ENCODE peak calls at places on chromosomes 7 and 10, in ten cellular contexts. R is fibroblast of mammary gland, P is suprapubic skin, S is heart left ventricle, M is HL-60, W is cardiac muscle cell, Y is A549, V is GM10248, E is progenitor cell of endocrine pancreas, D is foreskin fibroblast. G is an unnamed sample.

GRCh38 chr10:95447733-95448132 is 113.4 kb downstream of the SORBS1 start:
- DNase-seq in R (peak), P (no peak), S (peak), M (no peak), W (no peak), Y (no peak), V (no peak), E (no peak), D (peak), G (no peak)

GRCh38 chr10:58335306-58336005 is 650 bp downstream of the UBE2D1 start:
- DNase-seq in R (peak), P (no peak), S (peak), M (no peak), W (peak), Y (peak), V (peak), E (peak), D (peak), G (no peak)

GRCh38 chr10:25014579-25014978 is 1.4 kb downstream of the ENKUR start:
- DNase-seq in R (no peak), P (no peak), S (no peak), M (no peak), W (no peak), Y (no peak), V (no peak), E (no peak), D (no peak), G (no peak)

GRCh38 chr7:132491546-132491945 is 84.7 kb downstream of the PLXNA4 start:
- DNase-seq in R (peak), P (no peak), S (no peak), M (no peak), W (no peak), Y (no peak), V (no peak), E (no peak), D (no peak), G (no peak)

GRCh38 chr10:90652519-90652918 is 205.3 kb downstream of the HTR7 start:
- DNase-seq in R (peak), P (no peak), S (no peak), M (no peak), W (peak), Y (no peak), V (no peak), E (no peak), D (peak), G (peak)

GRCh38 chr7:95899919-95900513 is 127.7 kb downstream of the DYNC1I1 start:
- DNase-seq in R (no peak), P (no peak), S (no peak), M (peak), W (peak), Y (no peak), V (no peak), E (no peak), D (no peak), G (no peak)

GRCh38 chr7:11009631-11010030 is 36.0 kb downstream of the PHF14 start:
- DNase-seq in R (no peak), P (no peak), S (no peak), M (no peak), W (no peak), Y (no peak), V (no peak), E (no peak), D (no peak), G (no peak)

GRCh38 chr7:142371586-142372377 is 113.9 kb upstream of the PRSS58 start:
- DNase-seq in R (no peak), P (no peak), S (no peak), M (no peak), W (no peak), Y (no peak), V (no peak), E (no peak), D (no peak), G (no peak)

GRCh38 chr10:21668831-21669230 is 134.8 kb downstream of the MLLT10 start:
- DNase-seq in R (no peak), P (no peak), S (no peak), M (no peak), W (no peak), Y (no peak), V (no peak), E (no peak), D (no peak), G (no peak)

GRCh38 chr7:130037703-130038102 is 13.5 kb downstream of the ZC3HC1 start:
- DNase-seq in R (peak), P (no peak), S (no peak), M (no peak), W (no peak), Y (no peak), V (no peak), E (no peak), D (peak), G (no peak)

GRCh38 chr10:119538632-119539358 is 3.7 kb downstream of the RGS10 start:
- DNase-seq in R (peak), P (no peak), S (no peak), M (no peak), W (no peak), Y (no peak), V (peak), E (no peak), D (no peak), G (no peak)

GRCh38 chr7:138233189-138233588 is 156.9 kb downstream of the AKR1D1 start:
- DNase-seq in R (no peak), P (no peak), S (no peak), M (no peak), W (no peak), Y (no peak), V (no peak), E (no peak), D (no peak), G (no peak)

GRCh38 chr10:35626971-35627507 is 15.1 kb downstream of the FZD8 start:
- DNase-seq in R (peak), P (no peak), S (no peak), M (no peak), W (no peak), Y (no peak), V (no peak), E (no peak), D (no peak), G (no peak)

GRCh38 chr10:101257121-101257890 is 28.0 kb upstream of the LBX1 start:
- DNase-seq in R (no peak), P (no peak), S (no peak), M (no peak), W (no peak), Y (no peak), V (no peak), E (no peak), D (no peak), G (no peak)

GRCh38 chr10:33260403-33261239 is 73.8 kb downstream of the NRP1 start:
- DNase-seq in R (no peak), P (no peak), S (no peak), M (no peak), W (no peak), Y (no peak), V (no peak), E (no peak), D (peak), G (no peak)

GRCh38 chr10:126196225-126196624 is 192.1 kb downstream of the ADAM12 start:
- DNase-seq in R (no peak), P (no peak), S (no peak), M (no peak), W (no peak), Y (no peak), V (no peak), E (no peak), D (no peak), G (no peak)

GRCh38 chr10:121043124-121043849 is 192.1 kb downstream of the WDR11 start:
- DNase-seq in R (no peak), P (no peak), S (no peak), M (no peak), W (no peak), Y (no peak), V (no peak), E (no peak), D (no peak), G (no peak)

GRCh38 chr7:130332259-130333053 is 12.2 kb upstream of the CPA5 start:
- DNase-seq in R (no peak), P (no peak), S (no peak), M (no peak), W (no peak), Y (no peak), V (no peak), E (no peak), D (peak), G (no peak)

GRCh38 chr10:47136866-47137265 is 163.1 kb upstream of the GDF10 start:
- DNase-seq in R (no peak), P (no peak), S (no peak), M (no peak), W (no peak), Y (no peak), V (no peak), E (no peak), D (no peak), G (no peak)

GRCh38 chr10:22391605-22392004 is 46.3 kb downstream of the SPAG6 start:
- DNase-seq in R (no peak), P (no peak), S (no peak), M (no peak), W (no peak), Y (no peak), V (no peak), E (no peak), D (no peak), G (no peak)

GRCh38 chr10:11048707-11049296 is 31.1 kb downstream of the CELF2 start:
- DNase-seq in R (no peak), P (no peak), S (no peak), M (no peak), W (no peak), Y (no peak), V (no peak), E (no peak), D (no peak), G (no peak)

GRCh38 chr10:11049772-11050171 is 32.1 kb downstream of the CELF2 start:
- DNase-seq in R (no peak), P (no peak), S (no peak), M (no peak), W (no peak), Y (no peak), V (no peak), E (no peak), D (no peak), G (no peak)

GRCh38 chr10:11046766-11047165 is 29.1 kb downstream of the CELF2 start:
- DNase-seq in R (peak), P (no peak), S (no peak), M (no peak), W (no peak), Y (no peak), V (no peak), E (no peak), D (no peak), G (no peak)

GRCh38 chr10:11050301-11051000 is 32.8 kb downstream of the CELF2 start:
- DNase-seq in R (no peak), P (no peak), S (no peak), M (no peak), W (no peak), Y (no peak), V (no peak), E (no peak), D (no peak), G (no peak)

GRCh38 chr10:11051001-11051324 is 33.3 kb downstream of the CELF2 start:
- DNase-seq in R (no peak), P (no peak), S (no peak), M (no peak), W (no peak), Y (no peak), V (no peak), E (no peak), D (no peak), G (no peak)
- TF ChIP-seq CTCF in R (no peak), P (no peak), S (no peak), M (no peak), W (no peak), Y (no peak), V (no peak), E (no peak), D (no peak), G (no peak)

DNA sequence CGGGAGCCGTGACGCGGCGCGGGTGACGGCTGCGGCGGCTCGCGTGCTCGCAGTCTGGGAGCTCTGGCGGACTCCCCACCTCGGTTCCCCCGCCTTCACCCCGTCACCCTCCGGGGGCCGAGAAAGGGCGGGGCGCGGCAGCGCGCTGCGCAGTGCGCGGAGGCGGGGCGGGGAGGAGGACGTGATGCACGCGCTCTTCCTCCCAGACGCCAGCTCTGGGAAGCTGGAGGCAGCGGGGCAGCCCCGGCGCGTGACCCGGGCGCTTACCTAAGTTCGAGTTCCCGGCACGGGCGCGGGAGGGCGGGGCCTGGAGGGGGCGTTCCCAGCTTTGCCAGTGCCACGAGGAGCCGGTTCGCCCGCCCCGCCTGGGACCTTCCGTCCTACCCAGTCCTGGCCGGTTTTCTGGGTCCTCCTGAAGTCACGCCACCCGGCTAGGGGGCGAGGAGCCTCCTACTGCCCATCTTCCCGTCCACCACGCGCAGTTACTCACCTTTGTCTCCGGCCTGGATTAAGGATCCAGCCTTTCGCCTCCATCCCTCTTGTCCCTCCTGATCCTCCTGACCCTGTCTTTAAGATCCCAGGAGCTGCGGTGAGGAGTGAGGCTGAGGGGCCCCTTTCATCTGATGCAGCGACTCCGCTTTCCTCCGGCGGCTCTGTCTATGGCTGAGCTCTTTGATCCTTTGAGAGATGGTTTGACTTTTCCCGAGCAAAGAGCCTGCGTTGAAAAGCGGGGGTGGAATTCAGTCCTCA is 443 bp upstream of the NAMPT start:
- DNase-seq in R (peak), P (peak), S (peak), M (peak), W (peak), Y (peak), V (peak), E (peak), D (peak), G (peak)
- TF ChIP-seq CTCF in R (no peak), P (no peak), S (no peak), M (no peak), W (no peak), Y (no peak), V (no peak), E (no peak), D (no peak), G (no peak)

GRCh38 chr7:35967366-35968139 is 166.7 kb downstream of the SEPTIN7 start:
- DNase-seq in R (no peak), P (no peak), S (no peak), M (no peak), W (no peak), Y (no peak), V (no peak), E (no peak), D (no peak), G (no peak)
- TF ChIP-seq CTCF in R (no peak), P (no peak), S (no peak), M (no peak), W (no peak), Y (no peak), V (no peak), E (no peak), D (no peak), G (no peak)

GRCh38 chr7:29806131-29806792 is at the start of gene WIPF3:
- DNase-seq in R (no peak), P (no peak), S (peak), M (no peak), W (peak), Y (peak), V (peak), E (peak), D (peak), G (peak)

GRCh38 chr7:29805031-29805430 is 1.3 kb upstream of the WIPF3 start:
- DNase-seq in R (no peak), P (no peak), S (no peak), M (no peak), W (no peak), Y (no peak), V (no peak), E (no peak), D (no peak), G (no peak)

GRCh38 chr7:29808075-29808786 is 1.9 kb downstream of the WIPF3 start:
- DNase-seq in R (no peak), P (no peak), S (no peak), M (no peak), W (no peak), Y (no peak), V (no peak), E (no peak), D (no peak), G (no peak)

GRCh38 chr7:29806793-29807178 is 478 bp downstream of the WIPF3 start:
- DNase-seq in R (no peak), P (no peak), S (no peak), M (no peak), W (no peak), Y (peak), V (no peak), E (no peak), D (no peak), G (peak)

DNA sequence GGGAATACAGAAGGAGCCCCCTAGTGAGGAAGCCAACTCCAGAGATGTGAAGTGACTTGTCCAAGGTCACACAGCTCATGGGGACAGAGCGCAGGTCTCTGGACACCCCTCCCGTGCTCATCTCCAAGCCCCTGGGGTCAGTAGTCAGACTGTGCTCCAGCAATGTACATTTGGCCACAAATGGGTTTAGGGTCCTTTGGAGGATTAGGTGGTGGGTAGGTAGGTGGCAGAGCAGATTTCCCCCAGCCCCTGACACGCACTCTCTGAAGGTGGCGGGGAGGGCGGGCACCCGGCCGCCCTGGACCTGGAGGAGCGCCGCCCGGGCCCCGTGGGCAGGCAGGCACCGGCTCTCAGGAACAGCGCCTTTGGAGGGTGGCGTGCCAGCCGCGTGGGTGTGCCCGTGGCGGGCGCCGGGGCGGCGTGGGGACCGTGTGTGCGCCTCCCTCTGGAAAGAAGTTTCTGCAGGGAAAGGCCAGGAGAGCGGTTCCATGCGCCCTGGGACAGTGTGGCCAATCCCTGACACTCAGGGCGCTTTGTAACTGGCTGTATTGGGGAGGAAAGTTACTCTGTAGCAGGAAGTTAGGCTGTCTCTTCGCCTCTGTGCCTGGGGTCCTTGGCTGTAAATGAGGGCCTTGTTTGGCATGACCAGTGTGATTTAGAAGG is 1.0 kb downstream of the WIPF3 start:
- DNase-seq in R (no peak), P (no peak), S (peak), M (peak), W (peak), Y (peak), V (no peak), E (peak), D (peak), G (no peak)
- TF ChIP-seq CTCF in R (no peak), P (no peak), S (peak), M (no peak), W (no peak), Y (peak), V (no peak), E (peak), D (no peak), G (no peak)

GRCh38 chr10:44979281-44980181 is 922 bp upstream of the DEPP1 start:
- DNase-seq in R (no peak), P (peak), S (no peak), M (no peak), W (no peak), Y (no peak), V (no peak), E (no peak), D (no peak), G (no peak)

GRCh38 chr10:44980309-44981171 is 1.9 kb upstream of the DEPP1 start:
- DNase-seq in R (no peak), P (peak), S (no peak), M (no peak), W (no peak), Y (no peak), V (no peak), E (no peak), D (no peak), G (peak)

GRCh38 chr10:44978213-44978569 is 418 bp downstream of the DEPP1 start:
- DNase-seq in R (no peak), P (no peak), S (no peak), M (no peak), W (no peak), Y (no peak), V (no peak), E (no peak), D (no peak), G (no peak)

GRCh38 chr10:44977287-44978212 is 1.1 kb downstream of the DEPP1 start:
- DNase-seq in R (no peak), P (peak), S (no peak), M (no peak), W (no peak), Y (no peak), V (no peak), E (no peak), D (no peak), G (no peak)

GRCh38 chr10:44978570-44979280 is at the start of gene DEPP1:
- DNase-seq in R (peak), P (peak), S (peak), M (no peak), W (peak), Y (peak), V (peak), E (peak), D (peak), G (peak)
- TF ChIP-seq CTCF in R (peak), P (no peak), S (no peak), M (no peak), W (peak), Y (no peak), V (no peak), E (peak), D (no peak), G (no peak)

DNA sequence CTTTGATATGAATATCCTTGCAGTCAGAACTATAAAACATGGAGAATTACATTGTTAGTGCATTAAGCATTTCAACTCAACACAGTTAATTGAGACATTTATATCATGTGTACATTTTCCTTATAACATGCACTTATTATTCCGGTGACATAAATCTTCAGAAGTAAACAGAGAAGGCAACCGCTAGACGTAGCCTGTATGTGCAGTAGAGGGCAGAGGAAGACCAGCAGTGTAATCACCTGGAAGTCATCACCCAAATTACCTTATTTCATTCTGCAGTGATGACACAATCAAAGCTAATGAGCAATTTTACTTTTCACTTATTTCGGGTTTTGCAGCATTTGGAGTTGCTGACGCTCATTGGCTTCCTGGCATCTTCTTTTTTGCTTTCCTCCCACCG is 394.6 kb downstream of the SDK1 start:
- DNase-seq in R (peak), P (no peak), S (no peak), M (no peak), W (no peak), Y (no peak), V (no peak), E (no peak), D (no peak), G (no peak)
- TF ChIP-seq CTCF in R (peak), P (no peak), S (peak), M (no peak), W (no peak), Y (peak), V (no peak), E (no peak), D (no peak), G (no peak)

G was measured in GM20000.